ENCODE peak calls at places on chromosomes 12 and 14, in seven cellular contexts. K is astrocyte, X is HCT116, U is fibroblast of lung, W is A549, Q is OCI-LY7, R is H9. Z is an unnamed sample.

GRCh38 chr12:88245905-88246304 is 103.8 kb downstream of the TMTC3 start:
- DNase-seq in K (no peak), X (no peak), U (no peak), W (no peak), Q (no peak), R (no peak), Z (no peak)

GRCh38 chr12:116018282-116018681 is 259.2 kb downstream of the MED13L start:
- DNase-seq in K (no peak), X (no peak), U (no peak), W (no peak), Q (no peak), R (no peak), Z (no peak)

GRCh38 chr12:62957233-62957953 is 22.4 kb upstream of the PPM1H start:
- DNase-seq in K (no peak), X (no peak), U (no peak), W (peak), Q (no peak), R (no peak), Z (no peak)

GRCh38 chr12:94768398-94769039 is 118.2 kb upstream of the TMCC3 start:
- DNase-seq in K (peak), X (no peak), U (peak), W (no peak), Q (peak), R (no peak), Z (no peak)

GRCh38 chr12:53232641-53233538 is 881 bp upstream of the RARG start:
- DNase-seq in K (no peak), X (no peak), U (peak), W (peak), Q (no peak), R (peak), Z (peak)

GRCh38 chr12:56998981-56999380 is 7.4 kb downstream of the ZBTB39 start:
- DNase-seq in K (no peak), X (no peak), U (no peak), W (no peak), Q (no peak), R (no peak), Z (no peak)

GRCh38 chr12:22164101-22164500 is 118.1 kb downstream of the CMAS start:
- DNase-seq in K (no peak), X (no peak), U (no peak), W (no peak), Q (peak), R (no peak), Z (no peak)

GRCh38 chr14:100429537-100429936 is 106.4 kb downstream of the SLC25A47 start:
- DNase-seq in K (no peak), X (no peak), U (no peak), W (no peak), Q (no peak), R (no peak), Z (no peak)

GRCh38 chr12:27984275-27984674 is 11.7 kb upstream of the PTHLH start:
- DNase-seq in K (peak), X (no peak), U (peak), W (peak), Q (no peak), R (no peak), Z (peak)

GRCh38 chr12:79547735-79548347 is 142.9 kb downstream of the PAWR start:
- DNase-seq in K (peak), X (peak), U (peak), W (peak), Q (peak), R (peak), Z (peak)

GRCh38 chr12:80017261-80017870 is 82.0 kb upstream of the OTOGL start:
- DNase-seq in K (no peak), X (no peak), U (peak), W (no peak), Q (no peak), R (no peak), Z (no peak)

GRCh38 chr12:108637631-108638030 is 3.9 kb upstream of the SELPLG start:
- DNase-seq in K (no peak), X (no peak), U (no peak), W (no peak), Q (peak), R (peak), Z (no peak)

GRCh38 chr14:94059998-94060397 is 21.0 kb downstream of the DDX24 start:
- DNase-seq in K (no peak), X (no peak), U (no peak), W (no peak), Q (no peak), R (no peak), Z (no peak)

GRCh38 chr14:100446572-100446971 is 123.4 kb downstream of the SLC25A47 start:
- DNase-seq in K (peak), X (no peak), U (no peak), W (peak), Q (no peak), R (peak), Z (no peak)

GRCh38 chr12:29229158-29229505 is 80.1 kb downstream of the FAR2 start:
- DNase-seq in K (no peak), X (no peak), U (no peak), W (no peak), Q (no peak), R (no peak), Z (no peak)

GRCh38 chr12:7905071-7905470 is 30.9 kb downstream of the SLC2A3 start:
- DNase-seq in K (no peak), X (no peak), U (peak), W (no peak), Q (no peak), R (no peak), Z (peak)

GRCh38 chr12:126895946-126896520 is 1370.9 kb upstream of the TMEM132C start:
- DNase-seq in K (peak), X (no peak), U (peak), W (peak), Q (no peak), R (no peak), Z (no peak)

GRCh38 chr14:69625299-69626131 is 14.1 kb downstream of the SUSD6 start:
- DNase-seq in K (peak), X (no peak), U (peak), W (no peak), Q (peak), R (no peak), Z (no peak)

GRCh38 chr12:19895609-19896008 is 456.3 kb downstream of the AEBP2 start:
- DNase-seq in K (peak), X (no peak), U (peak), W (no peak), Q (no peak), R (no peak), Z (no peak)

GRCh38 chr12:19894803-19895202 is 455.5 kb downstream of the AEBP2 start:
- DNase-seq in K (peak), X (no peak), U (peak), W (no peak), Q (no peak), R (no peak), Z (no peak)

GRCh38 chr12:19894049-19894448 is 454.8 kb downstream of the AEBP2 start:
- DNase-seq in K (peak), X (no peak), U (peak), W (no peak), Q (no peak), R (no peak), Z (no peak)

GRCh38 chr12:19892186-19892585 is 452.9 kb downstream of the AEBP2 start:
- DNase-seq in K (no peak), X (no peak), U (no peak), W (no peak), Q (no peak), R (no peak), Z (no peak)

DNA sequence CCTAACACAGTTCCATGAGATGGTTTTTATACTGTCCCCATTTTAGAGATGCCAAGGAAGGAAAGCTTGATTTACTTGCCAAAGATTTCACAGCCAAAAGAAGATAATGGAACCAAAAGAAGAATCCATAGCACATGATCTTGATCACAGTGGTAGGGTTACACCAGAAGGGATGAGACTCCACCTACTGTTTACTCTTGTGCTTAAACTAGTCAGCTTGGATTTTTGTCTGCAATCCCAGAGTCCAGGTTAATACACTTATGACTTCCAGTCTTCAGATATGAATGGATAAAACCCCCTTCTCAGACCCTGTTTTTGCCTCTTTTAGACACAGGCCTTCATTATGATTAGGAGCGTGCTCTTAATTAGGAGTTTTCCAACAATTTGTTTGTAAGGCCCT is 454.2 kb downstream of the AEBP2 start:
- DNase-seq in K (peak), X (peak), U (peak), W (peak), Q (no peak), R (no peak), Z (no peak)
- TF ChIP-seq CTCF in K (no peak), X (peak), U (peak), W (peak), Q (no peak), R (peak), Z (no peak)

DNA sequence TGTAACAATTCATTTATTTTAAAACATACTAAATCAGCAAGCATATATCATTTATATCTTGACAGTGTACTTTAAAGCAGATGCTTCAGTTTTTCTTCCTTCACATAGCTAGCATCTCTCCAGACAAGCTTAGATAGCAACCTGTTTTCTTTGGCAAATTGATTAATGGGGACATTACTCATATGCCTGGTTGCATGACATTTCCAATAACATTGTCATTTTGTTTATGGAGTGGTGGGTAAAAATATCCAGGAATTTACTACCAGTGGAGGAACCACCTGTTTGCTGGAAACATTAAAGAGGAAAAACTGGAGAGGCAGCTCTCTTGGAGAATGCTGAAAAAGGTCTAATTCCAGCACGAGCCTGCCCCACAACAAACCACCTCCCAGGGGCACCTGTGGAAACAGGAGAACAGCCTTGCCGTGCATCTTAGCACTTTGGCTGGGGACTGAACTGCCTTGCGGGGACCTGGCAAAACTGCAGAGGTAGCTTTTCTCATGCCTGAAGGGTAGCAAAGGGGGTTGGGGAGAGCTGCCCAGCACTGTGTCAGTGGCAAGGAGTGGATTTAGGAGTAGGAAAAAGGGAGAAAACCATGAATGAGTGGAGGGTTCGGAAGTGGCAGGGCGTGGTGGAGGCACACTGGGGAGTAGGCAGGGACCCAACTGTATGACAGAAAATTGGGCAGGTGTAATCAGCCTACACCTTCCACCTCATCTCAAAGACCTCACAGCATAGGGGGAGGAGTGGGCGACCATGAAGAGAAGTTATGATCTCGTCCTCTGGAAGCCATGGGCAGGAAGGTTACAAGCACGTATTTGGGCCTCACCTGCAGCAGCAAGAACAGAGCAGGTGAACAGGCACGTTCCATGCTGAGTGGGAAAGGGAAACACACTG is 11.7 kb upstream of the CREBL2 start:
- DNase-seq in K (peak), X (no peak), U (peak), W (no peak), Q (no peak), R (no peak), Z (peak)
- H3K4me2 ChIP-seq in K (no peak), X (no peak), U (no peak), W (no peak), Q (no peak), R (no peak), Z (peak)

GRCh38 chr12:41532072-41532471 is 344.0 kb downstream of the PDZRN4 start:
- DNase-seq in K (peak), X (no peak), U (peak), W (no peak), Q (no peak), R (no peak), Z (no peak)
- TF ChIP-seq CTCF in K (no peak), X (no peak), U (no peak), W (no peak), Q (no peak), R (no peak), Z (no peak)

DNA sequence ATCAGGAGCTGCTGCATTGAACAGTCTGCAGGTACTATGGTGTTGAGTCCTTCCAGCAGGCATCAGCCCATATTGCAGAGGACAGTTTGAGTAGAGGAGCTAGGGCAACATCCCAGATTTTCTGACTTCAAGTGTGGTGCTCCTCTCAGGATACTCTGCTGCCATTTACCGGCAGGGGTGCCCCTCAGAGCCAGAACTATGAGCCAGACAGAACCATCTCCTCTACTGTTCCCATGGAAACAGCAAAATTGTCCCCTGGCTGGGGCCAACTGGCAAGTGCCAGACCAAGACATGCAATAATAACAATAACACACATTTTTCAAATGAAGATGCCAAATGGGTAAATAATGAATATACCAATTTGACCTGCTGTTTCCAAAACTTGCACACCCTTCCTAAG is 102.9 kb downstream of the ADCK1 start:
- DNase-seq in K (no peak), X (no peak), U (no peak), W (no peak), Q (no peak), R (no peak), Z (no peak)
- H3K4me2 ChIP-seq in K (no peak), X (no peak), U (no peak), W (no peak), Q (no peak), R (no peak), Z (no peak)

GRCh38 chr14:92950193-92950540 is 27.2 kb downstream of the CHGA start:
- DNase-seq in K (no peak), X (no peak), U (no peak), W (no peak), Q (no peak), R (no peak), Z (no peak)
- TF ChIP-seq CTCF in K (no peak), X (no peak), U (no peak), W (no peak), Q (no peak), R (no peak), Z (no peak)

Z was measured in PC-9.